ENCODE peak calls at places on chromosomes 2 and 18, in nine cellular contexts. G is prostate gland, E is uterus, Y is A549, A is ovary, J is body of pancreas, H is Peyer's patch, O is sigmoid colon, Q is K562. L is an unnamed sample.

GRCh38 chr2:169768262-169768995 is 30.2 kb upstream of the SSB start:
- DNase-seq in G (no peak), E (peak; percentile 16), Y (no peak), A (peak; percentile 25), J (peak; percentile 7), H (peak; percentile 60), O (no peak), Q (no peak), L (no peak)

GRCh38 chr2:203586696-203587095 is 51.6 kb upstream of the RAPH1 start:
- DNase-seq in G (no peak), E (no peak), Y (peak; percentile 21), A (no peak), J (no peak), H (no peak), O (no peak), Q (no peak), L (no peak)

GRCh38 chr2:171706152-171706803 is 19.0 kb downstream of the DYNC1I2 start:
- DNase-seq in G (no peak), E (no peak), Y (peak; percentile 22), A (no peak), J (no peak), H (no peak), O (no peak), Q (peak; percentile 26), L (no peak)

GRCh38 chr2:240398711-240399267 is 36.7 kb upstream of the GPC1 start:
- DNase-seq in G (no peak), E (peak; percentile 15), Y (no peak), A (peak; percentile 12), J (peak; percentile 0), H (peak; percentile 34), O (peak; percentile 52), Q (no peak), L (no peak)

GRCh38 chr2:177165731-177166711 is 46.6 kb upstream of the HNRNPA3 start:
- DNase-seq in G (no peak), E (no peak), Y (peak; percentile 40), A (peak; percentile 36), J (peak; percentile 43), H (no peak), O (no peak), Q (peak; percentile 41), L (no peak)

GRCh38 chr2:160363961-160364733 is 129.5 kb downstream of the RBMS1 start:
- DNase-seq in G (no peak), E (no peak), Y (no peak), A (no peak), J (no peak), H (no peak), O (no peak), Q (no peak), L (no peak)

GRCh38 chr2:98148968-98149697 is 62.2 kb downstream of the VWA3B start:
- DNase-seq in G (no peak), E (no peak), Y (peak; percentile 34), A (peak; percentile 38), J (peak; percentile 80), H (no peak), O (no peak), Q (peak; percentile 37), L (peak; percentile 30)

GRCh38 chr18:8949206-8949605 is 153.3 kb upstream of the NDUFV2 start:
- DNase-seq in G (no peak), E (no peak), Y (no peak), A (no peak), J (no peak), H (no peak), O (peak; percentile 67), Q (no peak), L (no peak)

GRCh38 chr18:44763327-44763726 is 82.6 kb downstream of the SETBP1 start:
- DNase-seq in G (no peak), E (no peak), Y (no peak), A (no peak), J (no peak), H (no peak), O (no peak), Q (no peak), L (no peak)

GRCh38 chr2:119240311-119241204 is 16.9 kb downstream of the STEAP3 start:
- DNase-seq in G (peak; percentile 91), E (no peak), Y (peak; percentile 43), A (no peak), J (peak; percentile 84), H (peak; percentile 61), O (no peak), Q (peak; percentile 41), L (peak; percentile 77)

GRCh38 chr2:46493241-46493970 is 14.0 kb downstream of the TMEM247 start:
- DNase-seq in G (no peak), E (no peak), Y (peak; percentile 49), A (no peak), J (no peak), H (no peak), O (no peak), Q (no peak), L (peak; percentile 54)

GRCh38 chr18:56402872-56403516 is 235.4 kb downstream of the TXNL1 start:
- DNase-seq in G (no peak), E (no peak), Y (peak; percentile 39), A (no peak), J (peak; percentile 5), H (no peak), O (no peak), Q (no peak), L (peak; percentile 7)

GRCh38 chr18:24373331-24373730 is 24.3 kb downstream of the OSBPL1A start:
- DNase-seq in G (no peak), E (no peak), Y (no peak), A (no peak), J (no peak), H (no peak), O (no peak), Q (no peak), L (no peak)

GRCh38 chr2:113240150-113240914 is 38.4 kb downstream of the PAX8 start:
- DNase-seq in G (peak; percentile 39), E (peak; percentile 73), Y (peak; percentile 87), A (peak; percentile 84), J (peak; percentile 92), H (peak; percentile 81), O (peak; percentile 91), Q (no peak), L (peak; percentile 84)

GRCh38 chr2:74552914-74553811 is 579 bp downstream of the LOXL3 start:
- DNase-seq in G (no peak), E (peak; percentile 36), Y (no peak), A (peak; percentile 56), J (no peak), H (no peak), O (peak; percentile 75), Q (no peak), L (no peak)

GRCh38 chr2:74553892-74554820 is at the start of the genes DOK1 and LOXL3:
- DNase-seq in G (peak; percentile 61), E (peak; percentile 87), Y (peak; percentile 80), A (peak; percentile 91), J (peak; percentile 86), H (peak; percentile 91), O (peak; percentile 94), Q (peak; percentile 89), L (peak; percentile 90)

GRCh38 chr2:74555610-74556103 is 1.1 kb downstream of the DOK1 start:
- DNase-seq in G (no peak), E (no peak), Y (no peak), A (peak; percentile 37), J (peak; percentile 46), H (no peak), O (peak; percentile 71), Q (no peak), L (no peak)

GRCh38 chr2:74556159-74556558 is 1.6 kb downstream of the DOK1 start:
- DNase-seq in G (no peak), E (no peak), Y (no peak), A (no peak), J (no peak), H (no peak), O (no peak), Q (no peak), L (no peak)

DNA sequence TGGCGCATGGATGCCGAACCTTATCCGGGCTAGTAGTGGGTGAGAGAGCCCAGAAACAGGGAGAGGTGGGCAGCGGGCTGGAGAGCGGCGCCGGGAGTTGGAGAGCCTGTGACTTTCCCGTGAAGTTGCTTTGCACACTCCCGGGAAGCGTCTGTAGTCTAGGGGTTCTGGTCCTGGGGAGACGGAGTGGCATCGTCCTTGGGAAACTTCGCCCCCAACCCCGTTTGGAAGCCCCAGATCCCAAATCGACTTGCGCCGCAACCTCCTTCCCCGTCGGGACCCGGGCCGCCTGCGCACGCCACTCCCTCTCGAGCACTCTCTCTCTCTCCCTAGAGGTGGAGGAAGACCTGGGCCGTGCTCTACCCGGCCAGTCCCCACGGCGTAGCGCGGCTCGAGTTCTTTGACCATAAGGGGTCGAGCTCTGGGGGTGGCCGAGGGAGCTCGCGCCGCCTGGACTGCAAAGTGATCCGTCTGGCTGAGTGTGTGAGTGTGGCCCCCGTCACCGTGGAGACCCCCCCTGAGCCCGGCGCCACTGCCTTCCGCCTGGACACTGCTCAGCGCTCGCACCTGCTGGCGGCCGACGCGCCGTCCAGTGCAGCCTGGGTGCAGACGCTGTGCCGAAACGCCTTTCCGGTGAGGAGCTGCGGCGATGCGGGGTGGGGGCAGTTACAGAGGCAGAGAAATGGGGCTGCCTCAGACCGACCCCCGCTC is 456 bp downstream of the DOK1 start:
- DNase-seq in G (no peak), E (peak; percentile 52), Y (no peak), A (peak; percentile 67), J (peak; percentile 49), H (peak; percentile 79), O (peak; percentile 82), Q (peak; percentile 69), L (peak; percentile 59)
- TF ChIP-seq POLR2A in G (no peak), E (no peak), Y (peak; percentile 10), A (no peak), J (peak; percentile 44), H (no peak), O (no peak), Q (peak; percentile 66), L (peak; percentile 25)

GRCh38 chr2:232860593-232861241 is 9.3 kb upstream of the SNORC start:
- DNase-seq in G (no peak), E (no peak), Y (no peak), A (no peak), J (no peak), H (no peak), O (no peak), Q (no peak), L (no peak)
- TF ChIP-seq POLR2A in G (no peak), E (no peak), Y (no peak), A (no peak), J (no peak), H (no peak), O (no peak), Q (no peak), L (no peak)

DNA sequence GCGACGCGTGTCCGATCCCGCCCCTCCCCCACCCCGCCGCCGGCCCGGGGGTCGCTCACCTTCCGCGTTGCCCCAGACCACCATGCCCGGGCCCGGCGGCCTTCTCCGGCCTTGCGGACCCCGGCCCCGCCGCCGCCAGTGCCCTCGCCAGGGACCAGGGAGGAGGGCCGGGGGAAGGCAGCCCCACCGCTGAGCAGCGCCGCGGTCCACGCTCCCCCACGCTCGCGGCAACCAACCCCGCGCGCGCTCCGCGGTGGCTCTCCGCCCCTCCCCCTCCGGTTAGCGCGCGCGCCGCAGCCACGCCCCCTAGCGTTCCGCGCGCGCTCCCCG is at the start of gene REV1:
- DNase-seq in G (no peak), E (no peak), Y (no peak), A (no peak), J (no peak), H (no peak), O (no peak), Q (no peak), L (no peak)
- TF ChIP-seq POLR2A in G (peak; percentile 75), E (no peak), Y (peak; percentile 37), A (peak; percentile 55), J (peak; percentile 19), H (no peak), O (no peak), Q (no peak), L (peak; percentile 66)

DNA sequence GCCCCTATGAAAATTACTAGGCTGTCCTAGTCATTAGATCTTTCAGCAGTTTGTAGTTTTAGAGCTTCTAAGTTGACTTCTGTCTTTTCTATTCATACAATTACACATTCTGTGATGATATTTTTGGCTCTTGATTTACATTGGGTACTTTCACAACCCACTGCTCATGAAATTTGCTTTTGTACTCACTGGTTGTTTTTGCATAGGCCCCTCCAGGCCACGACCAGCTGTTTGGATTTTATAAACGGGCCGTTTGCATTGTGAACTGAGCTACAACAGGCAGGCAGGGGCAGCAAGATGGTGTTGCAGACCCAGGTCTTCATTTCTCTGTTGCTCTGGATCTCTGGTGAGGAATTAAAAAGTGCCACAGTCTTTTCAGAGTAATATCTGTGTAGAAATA is 193.8 kb downstream of the RPIA start:
- DNase-seq in G (no peak), E (no peak), Y (no peak), A (no peak), J (no peak), H (no peak), O (no peak), Q (no peak), L (no peak)
- TF ChIP-seq POLR2A in G (no peak), E (no peak), Y (no peak), A (no peak), J (no peak), H (no peak), O (no peak), Q (no peak), L (no peak)